ENCODE peak calls at places on chromosomes 16 and 17, in seven cellular contexts. H is lung, U is cardiac muscle cell, V is right atrium auricular region, R is heart right ventricle, T is fibroblast of lung, F is HCT116. J is an unnamed sample.

GRCh38 chr17:15966183-15966878 is 21.4 kb downstream of the ADORA2B start:
- DNase-seq in T (peak; percentile 52), H (peak; percentile 80), R (no peak), F (no peak), U (no peak), V (no peak), J (peak; percentile 24)

GRCh38 chr16:67396159-67396774 is 3.0 kb upstream of the TPPP3 start:
- DNase-seq in U (peak; percentile 64), F (peak; percentile 71), V (peak; percentile 94), H (peak; percentile 84), R (peak; percentile 92), T (peak; percentile 70), J (peak; percentile 90)

GRCh38 chr17:83068641-83069570 is 10.5 kb upstream of the METRNL start:
- DNase-seq in T (no peak), F (no peak), U (no peak), H (no peak), R (no peak), V (no peak), J (no peak)

GRCh38 chr17:5234645-5235576 is at the start of gene SCIMP:
- DNase-seq in R (peak; percentile 27), U (no peak), F (no peak), H (peak; percentile 33), V (peak; percentile 61), T (no peak), J (no peak)

GRCh38 chr16:29147710-29148425 is 163.0 kb downstream of the LAT start:
- DNase-seq in V (no peak), H (no peak), U (no peak), R (no peak), F (no peak), T (no peak), J (no peak)

GRCh38 chr17:34892864-34893263 is 68.4 kb downstream of the CCT6B start:
- DNase-seq in H (no peak), V (no peak), R (no peak), U (peak; percentile 14), F (peak; percentile 3), T (no peak), J (no peak)

GRCh38 chr17:55167024-55167721 is 97.6 kb upstream of the HLF start:
- DNase-seq in V (no peak), F (no peak), U (no peak), R (no peak), T (peak; percentile 42), H (no peak), J (no peak)

GRCh38 chr17:63698886-63699637 is 863 bp downstream of the LIMD2 start:
- DNase-seq in F (no peak), R (peak; percentile 55), H (no peak), U (peak; percentile 69), V (no peak), T (peak; percentile 47), J (peak; percentile 52)

GRCh38 chr16:67571981-67572431 is 9.7 kb downstream of the CTCF start:
- DNase-seq in R (no peak), U (peak; percentile 72), F (no peak), V (no peak), T (peak; percentile 82), H (no peak), J (no peak)

GRCh38 chr16:85130707-85131028 is 18.4 kb upstream of the CIBAR2 start:
- DNase-seq in R (no peak), H (no peak), F (no peak), T (no peak), V (no peak), U (no peak), J (no peak)

GRCh38 chr17:19338031-19338990 is 24.2 kb downstream of the B9D1 start:
- DNase-seq in V (no peak), F (no peak), U (peak; percentile 49), H (peak; percentile 75), R (peak; percentile 67), T (peak; percentile 21), J (peak; percentile 78)

GRCh38 chr17:82661717-82662683 is 13.8 kb upstream of the WDR45B start:
- DNase-seq in H (no peak), V (no peak), F (no peak), T (no peak), U (no peak), R (no peak), J (no peak)

GRCh38 chr16:20504418-20504817 is 53.1 kb downstream of the ACSM2A start:
- DNase-seq in T (no peak), H (peak; percentile 29), V (no peak), U (no peak), F (no peak), R (no peak), J (no peak)

GRCh38 chr17:29514792-29515191 is 52.0 kb downstream of the ABHD15 start:
- DNase-seq in H (no peak), T (peak; percentile 24), F (no peak), U (peak; percentile 39), R (no peak), V (no peak), J (no peak)

GRCh38 chr16:49674990-49675389 is 180.9 kb downstream of the ZNF423 start:
- DNase-seq in V (no peak), H (no peak), R (no peak), T (no peak), F (no peak), U (no peak), J (no peak)

GRCh38 chr17:47810200-47810821 is 11.3 kb downstream of the OSBPL7 start:
- DNase-seq in U (peak; percentile 87), H (peak; percentile 69), R (no peak), V (no peak), F (peak; percentile 93), T (peak; percentile 92), J (peak; percentile 62)

GRCh38 chr17:74637912-74638311 is 14.4 kb upstream of the CD300E start:
- DNase-seq in T (no peak), F (no peak), H (no peak), U (no peak), R (no peak), V (no peak), J (no peak)

GRCh38 chr16:75805946-75806345 is 79.7 kb upstream of the CPHXL start:
- DNase-seq in T (no peak), F (no peak), H (no peak), U (no peak), V (no peak), R (no peak), J (no peak)

GRCh38 chr17:74417178-74418045 is 14.5 kb upstream of the GPRC5C start:
- DNase-seq in U (peak; percentile 40), H (no peak), V (no peak), T (peak; percentile 73), F (peak; percentile 98), R (no peak), J (no peak)

GRCh38 chr16:71359431-71359830 is 908 bp downstream of the CALB2 start:
- DNase-seq in V (no peak), U (no peak), R (no peak), T (peak; percentile 33), F (no peak), H (no peak), J (peak; percentile 89)

GRCh38 chr17:18321309-18321708 is 6.2 kb downstream of the SMCR8 start:
- DNase-seq in T (peak; percentile 8), H (no peak), F (peak; percentile 16), U (peak; percentile 43), V (no peak), R (no peak), J (no peak)

GRCh38 chr17:15907290-15907689 is 37.6 kb upstream of the ADORA2B start:
- DNase-seq in V (no peak), F (no peak), U (no peak), T (no peak), H (no peak), R (no peak), J (no peak)

GRCh38 chr17:65628637-65629036 is 67.2 kb upstream of the AXIN2 start:
- DNase-seq in U (no peak), V (no peak), T (no peak), R (no peak), F (no peak), H (no peak), J (no peak)

GRCh38 chr17:4548721-4549531 is 6.3 kb downstream of the MYBBP1A start:
- DNase-seq in F (no peak), R (no peak), V (no peak), U (no peak), H (no peak), T (peak; percentile 18), J (no peak)

GRCh38 chr17:1724869-1725641 is 551 bp downstream of the WDR81 start:
- DNase-seq in U (no peak), H (no peak), F (no peak), R (no peak), V (no peak), T (peak; percentile 10), J (no peak)

GRCh38 chr17:72725432-72726068 is 366.9 kb downstream of the SLC39A11 start:
- DNase-seq in T (peak; percentile 55), V (no peak), U (peak; percentile 69), F (peak; percentile 66), H (peak; percentile 40), R (peak; percentile 23), J (no peak)

GRCh38 chr16:73976661-73977060 is 320.0 kb upstream of the PSMD7 start:
- DNase-seq in H (no peak), F (no peak), R (no peak), U (no peak), T (no peak), V (no peak), J (no peak)

GRCh38 chr17:13143001-13143400 is 125.2 kb upstream of the ELAC2 start:
- DNase-seq in U (no peak), R (no peak), V (no peak), T (no peak), F (no peak), H (no peak), J (no peak)

GRCh38 chr17:1931759-1932579 is 93.2 kb downstream of the RTN4RL1 start:
- DNase-seq in R (peak; percentile 25), U (peak; percentile 6), H (no peak), F (no peak), V (no peak), T (peak; percentile 51), J (no peak)

GRCh38 chr16:11583889-11584565 is 2.7 kb downstream of the LITAF start:
- DNase-seq in V (no peak), R (no peak), F (no peak), H (no peak), T (no peak), U (no peak), J (peak; percentile 53)
- H3K4me1 ChIP-seq in V (no peaks in the 10 kb centered on the region), R (peaks cover 38% of the 10 kb centered on the region), F (peaks cover 28% of the 10 kb centered on the region), H (peaks cover 6% of the 10 kb centered on the region), T (peaks cover 9% of the 10 kb centered on the region), U (peaks cover 18% of the 10 kb centered on the region), J (peaks cover 49% of the 10 kb centered on the region)

GRCh38 chr17:57110579-57111367 is 25.7 kb downstream of the AKAP1 start:
- DNase-seq in U (no peak), F (no peak), T (no peak), H (no peak), R (peak; percentile 40), V (no peak), J (no peak)
- H3K27ac ChIP-seq in U (no peak overlapping the region), F (no peak overlapping the region), T (no peak overlapping the region), H (peak overlapping the region; percentile 54), R (peak overlapping the region; percentile 80), V (peak overlapping the region; percentile 91), J (no peak overlapping the region)

DNA sequence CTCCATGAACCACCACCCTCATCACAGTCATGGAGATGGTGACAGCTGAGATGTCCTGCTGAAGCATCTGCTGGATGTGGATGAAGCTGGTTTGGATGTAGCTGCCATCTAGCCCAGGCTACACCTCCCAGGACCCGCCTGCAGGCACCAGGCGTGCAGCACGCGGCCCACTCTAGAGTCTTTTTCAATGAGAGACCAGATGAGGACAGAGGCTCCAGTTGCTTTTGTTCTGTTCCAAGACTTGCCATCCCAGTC is 102.1 kb downstream of the ZNF778 start:
- DNase-seq in V (no peak), U (no peak), F (no peak), R (no peak), H (no peak), T (no peak), J (no peak)
- H3K4me1 ChIP-seq in V (peaks cover 4% of the 10 kb centered on the region), U (peaks cover 50% of the 10 kb centered on the region), F (peaks cover 100% of the 10 kb centered on the region), R (peaks cover 98% of the 10 kb centered on the region), H (peaks cover 71% of the 10 kb centered on the region), T (peaks cover 62% of the 10 kb centered on the region), J (peaks cover 93% of the 10 kb centered on the region)

GRCh38 chr17:57537524-57538410 is 207.3 kb downstream of the CCDC182 start:
- DNase-seq in H (no peak), R (no peak), V (no peak), F (no peak), U (peak; percentile 34), T (no peak), J (no peak)
- H3K27ac ChIP-seq in H (no peak overlapping the region), R (peak overlapping the region; percentile 39), V (peak overlapping the region; percentile 40), F (no peak overlapping the region), U (no peak overlapping the region), T (no peak overlapping the region), J (no peak overlapping the region)